ENCODE peak calls at places on chromosomes 2 and 18, in five cellular contexts. One of them, this sample, is unnamed.

GRCh38 chr2:189982777-189983394 is 79.6 kb downstream of the MSTN start:
- DNase-seq in GM12878: no peak
- DNase-seq in HepG2: peak
- DNase-seq in H1: no peak
- DNase-seq in K562: peak
- DNase-seq in this sample: no peak

GRCh38 chr18:51009071-51009470 is 20.9 kb upstream of the SMAD4 start:
- DNase-seq in GM12878: no peak
- DNase-seq in HepG2: no peak
- DNase-seq in H1: no peak
- DNase-seq in K562: no peak
- DNase-seq in this sample: no peak

GRCh38 chr18:58605027-58606020 is 23.6 kb downstream of the ALPK2 start:
- DNase-seq in GM12878: peak
- DNase-seq in HepG2: peak
- DNase-seq in H1: no peak
- DNase-seq in K562: no peak
- DNase-seq in this sample: no peak

GRCh38 chr2:168583710-168584521 is 127.8 kb downstream of the CERS6 start:
- DNase-seq in GM12878: no peak
- DNase-seq in HepG2: no peak
- DNase-seq in H1: no peak
- DNase-seq in K562: no peak
- DNase-seq in this sample: no peak

GRCh38 chr2:168457177-168457905 is 1.3 kb downstream of the CERS6 start:
- DNase-seq in GM12878: peak
- DNase-seq in HepG2: no peak
- DNase-seq in H1: no peak
- DNase-seq in K562: peak
- DNase-seq in this sample: no peak

GRCh38 chr18:10418836-10419235 is 35.6 kb upstream of the APCDD1 start:
- DNase-seq in GM12878: no peak
- DNase-seq in HepG2: no peak
- DNase-seq in H1: no peak
- DNase-seq in K562: no peak
- DNase-seq in this sample: no peak

GRCh38 chr2:54966165-54966819 is 84.0 kb downstream of the RTN4 start:
- DNase-seq in GM12878: no peak
- DNase-seq in HepG2: no peak
- DNase-seq in H1: no peak
- DNase-seq in K562: no peak
- DNase-seq in this sample: no peak

GRCh38 chr2:169504651-169505050 is 4.9 kb upstream of the KLHL41 start:
- DNase-seq in GM12878: no peak
- DNase-seq in HepG2: no peak
- DNase-seq in H1: no peak
- DNase-seq in K562: no peak
- DNase-seq in this sample: no peak

GRCh38 chr2:111100765-111101162 is 19.9 kb upstream of the BCL2L11 start:
- DNase-seq in GM12878: peak
- DNase-seq in HepG2: no peak
- DNase-seq in H1: no peak
- DNase-seq in K562: peak
- DNase-seq in this sample: no peak

GRCh38 chr18:79607361-79607930 is 72.2 kb upstream of the CTDP1 start:
- DNase-seq in GM12878: no peak
- DNase-seq in HepG2: no peak
- DNase-seq in H1: no peak
- DNase-seq in K562: no peak
- DNase-seq in this sample: no peak

GRCh38 chr2:46036929-46037328 is 260.3 kb upstream of the EPAS1 start:
- DNase-seq in GM12878: no peak
- DNase-seq in HepG2: no peak
- DNase-seq in H1: no peak
- DNase-seq in K562: no peak
- DNase-seq in this sample: no peak

GRCh38 chr2:26758790-26759321 is 5.2 kb upstream of the SLC35F6 start:
- DNase-seq in GM12878: no peak
- DNase-seq in HepG2: no peak
- DNase-seq in H1: no peak
- DNase-seq in K562: no peak
- DNase-seq in this sample: no peak

GRCh38 chr2:217827430-217828201 is 175.2 kb downstream of the TNS1 start:
- DNase-seq in GM12878: no peak
- DNase-seq in HepG2: no peak
- DNase-seq in H1: no peak
- DNase-seq in K562: peak
- DNase-seq in this sample: no peak

GRCh38 chr2:42141687-42142475 is 27.3 kb upstream of the EML4 start:
- DNase-seq in GM12878: no peak
- DNase-seq in HepG2: peak
- DNase-seq in H1: no peak
- DNase-seq in K562: peak
- DNase-seq in this sample: no peak

GRCh38 chr18:59488899-59489298 is 129.8 kb upstream of the LMAN1 start:
- DNase-seq in GM12878: no peak
- DNase-seq in HepG2: no peak
- DNase-seq in H1: no peak
- DNase-seq in K562: no peak
- DNase-seq in this sample: peak

GRCh38 chr2:27152796-27153464 is 4.1 kb downstream of the TCF23 start:
- DNase-seq in GM12878: no peak
- DNase-seq in HepG2: no peak
- DNase-seq in H1: no peak
- DNase-seq in K562: no peak
- DNase-seq in this sample: no peak

GRCh38 chr2:68387408-68388350 is 22.6 kb downstream of the PLEK start:
- DNase-seq in GM12878: peak
- DNase-seq in HepG2: no peak
- DNase-seq in H1: no peak
- DNase-seq in K562: no peak
- DNase-seq in this sample: no peak

GRCh38 chr2:235675678-235676535 is 182.1 kb downstream of the AGAP1 start:
- DNase-seq in GM12878: no peak
- DNase-seq in HepG2: peak
- DNase-seq in H1: no peak
- DNase-seq in K562: no peak
- DNase-seq in this sample: no peak

GRCh38 chr2:226701052-226701451 is 98.6 kb downstream of the IRS1 start:
- DNase-seq in GM12878: no peak
- DNase-seq in HepG2: no peak
- DNase-seq in H1: no peak
- DNase-seq in K562: no peak
- DNase-seq in this sample: no peak

GRCh38 chr2:144708641-144709040 is 188.7 kb upstream of the ZEB2 start:
- DNase-seq in GM12878: no peak
- DNase-seq in HepG2: no peak
- DNase-seq in H1: no peak
- DNase-seq in K562: no peak
- DNase-seq in this sample: no peak

GRCh38 chr2:109699646-109700045 is 85.5 kb downstream of the SOWAHC start:
- DNase-seq in GM12878: no peak
- DNase-seq in HepG2: no peak
- DNase-seq in H1: no peak
- DNase-seq in K562: no peak
- DNase-seq in this sample: no peak

GRCh38 chr2:235642446-235643107 is 148.7 kb downstream of the AGAP1 start:
- DNase-seq in GM12878: no peak
- DNase-seq in HepG2: no peak
- DNase-seq in H1: no peak
- DNase-seq in K562: no peak
- DNase-seq in this sample: no peak

GRCh38 chr2:17591846-17592245 is 51.4 kb downstream of the VSNL1 start:
- DNase-seq in GM12878: no peak
- DNase-seq in HepG2: no peak
- DNase-seq in H1: no peak
- DNase-seq in K562: no peak
- DNase-seq in this sample: no peak

GRCh38 chr2:8456149-8457091 is 225.4 kb upstream of the ID2 start:
- DNase-seq in GM12878: no peak
- DNase-seq in HepG2: no peak
- DNase-seq in H1: no peak
- DNase-seq in K562: no peak
- DNase-seq in this sample: peak

GRCh38 chr2:33719067-33719466 is 120.0 kb upstream of the FAM98A start:
- DNase-seq in GM12878: no peak
- DNase-seq in HepG2: no peak
- DNase-seq in H1: no peak
- DNase-seq in K562: no peak
- DNase-seq in this sample: no peak

GRCh38 chr2:218796691-218797090 is 14.7 kb downstream of the CYP27A1 start:
- DNase-seq in GM12878: no peak
- DNase-seq in HepG2: no peak
- DNase-seq in H1: no peak
- DNase-seq in K562: no peak
- DNase-seq in this sample: no peak

GRCh38 chr2:170255971-170256370 is 78.0 kb downstream of the MYO3B start:
- DNase-seq in GM12878: no peak
- DNase-seq in HepG2: no peak
- DNase-seq in H1: no peak
- DNase-seq in K562: no peak
- DNase-seq in this sample: no peak

GRCh38 chr18:44946529-44947113 is 265.9 kb downstream of the SETBP1 start:
- DNase-seq in GM12878: no peak
- DNase-seq in HepG2: no peak
- DNase-seq in H1: no peak
- DNase-seq in K562: no peak
- DNase-seq in this sample: no peak
- TF ChIP-seq TAF1 in GM12878: no peak
- TF ChIP-seq TAF1 in HepG2: no peak
- TF ChIP-seq TAF1 in H1: no peak
- TF ChIP-seq TAF1 in K562: no peak
- TF ChIP-seq TAF1 in this sample: no peak

DNA sequence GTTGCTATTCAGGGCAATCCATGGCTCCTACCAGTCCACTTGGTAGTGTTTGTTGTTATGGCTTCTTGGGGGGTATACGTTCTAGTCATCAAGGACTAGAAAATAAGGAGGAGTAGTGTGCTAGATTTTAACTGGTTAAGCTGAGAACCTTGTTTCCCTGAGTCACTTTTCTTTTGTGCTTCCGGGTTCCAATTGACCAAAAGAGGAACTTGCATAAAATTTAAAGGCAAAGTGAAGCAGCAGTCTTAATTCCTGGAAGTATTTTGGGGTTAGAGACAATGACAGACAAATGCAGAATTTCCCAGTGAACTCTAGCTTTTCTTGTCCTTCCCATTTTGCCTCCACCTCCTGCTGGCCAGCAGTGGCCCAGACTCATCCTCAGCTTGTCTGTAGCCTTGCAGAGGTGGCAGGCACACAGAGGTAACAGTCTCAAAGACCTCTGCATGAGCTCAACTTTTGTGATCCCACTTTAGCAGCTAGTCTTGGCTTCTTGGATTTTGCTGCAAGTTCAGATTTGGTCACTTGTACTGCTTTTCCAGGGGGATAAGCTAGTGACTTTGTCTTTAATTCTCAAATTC is 1105.8 kb upstream of the NXPH2 start:
- DNase-seq in GM12878: no peak
- DNase-seq in HepG2: no peak
- DNase-seq in H1: no peak
- DNase-seq in K562: no peak
- DNase-seq in this sample: no peak
- TF ChIP-seq TAF1 in GM12878: no peak
- TF ChIP-seq TAF1 in HepG2: no peak
- TF ChIP-seq TAF1 in H1: no peak
- TF ChIP-seq TAF1 in K562: no peak
- TF ChIP-seq TAF1 in this sample: no peak

GRCh38 chr2:118988706-118989105 is 46.7 kb downstream of the MARCO start:
- DNase-seq in GM12878: no peak
- DNase-seq in HepG2: no peak
- DNase-seq in H1: no peak
- DNase-seq in K562: no peak
- DNase-seq in this sample: no peak

GRCh38 chr2:118989481-118989880 is 47.5 kb downstream of the MARCO start:
- DNase-seq in GM12878: no peak
- DNase-seq in HepG2: no peak
- DNase-seq in H1: no peak
- DNase-seq in K562: no peak
- DNase-seq in this sample: no peak

GRCh38 chr2:118983133-118983532 is 41.1 kb downstream of the MARCO start:
- DNase-seq in GM12878: no peak
- DNase-seq in HepG2: no peak
- DNase-seq in H1: no peak
- DNase-seq in K562: no peak
- DNase-seq in this sample: no peak

GRCh38 chr2:118987886-118988285 is 45.9 kb downstream of the MARCO start:
- DNase-seq in GM12878: no peak
- DNase-seq in HepG2: no peak
- DNase-seq in H1: no peak
- DNase-seq in K562: no peak
- DNase-seq in this sample: no peak

GRCh38 chr2:118986733-118987132 is 44.7 kb downstream of the MARCO start:
- DNase-seq in GM12878: no peak
- DNase-seq in HepG2: no peak
- DNase-seq in H1: no peak
- DNase-seq in K562: no peak
- DNase-seq in this sample: no peak
- TF ChIP-seq TAF1 in GM12878: no peak
- TF ChIP-seq TAF1 in HepG2: no peak
- TF ChIP-seq TAF1 in H1: no peak
- TF ChIP-seq TAF1 in K562: no peak
- TF ChIP-seq TAF1 in this sample: no peak

GRCh38 chr2:165239230-165239629 is at the start of gene SCN2A:
- DNase-seq in GM12878: no peak
- DNase-seq in HepG2: peak
- DNase-seq in H1: no peak
- DNase-seq in K562: peak
- DNase-seq in this sample: no peak
- TF ChIP-seq TAF1 in GM12878: no peak
- TF ChIP-seq TAF1 in HepG2: no peak
- TF ChIP-seq TAF1 in H1: no peak
- TF ChIP-seq TAF1 in K562: no peak
- TF ChIP-seq TAF1 in this sample: no peak

GRCh38 chr2:157150747-157151146 is 106.8 kb upstream of the GALNT5 start:
- DNase-seq in GM12878: peak
- DNase-seq in HepG2: peak
- DNase-seq in H1: no peak
- DNase-seq in K562: no peak
- DNase-seq in this sample: no peak
- TF ChIP-seq TAF1 in GM12878: no peak
- TF ChIP-seq TAF1 in HepG2: no peak
- TF ChIP-seq TAF1 in H1: no peak
- TF ChIP-seq TAF1 in K562: no peak
- TF ChIP-seq TAF1 in this sample: no peak